ENCODE peak calls at places on chromosomes 5 and 9, in nine cellular contexts. R, U, J, Z, O, D, X, W and S are unnamed samples.

GRCh38 chr5:125829349-125829748 is 593.9 kb upstream of the GRAMD2B start:
- DNase-seq in O (no peak), X (no peak), U (no peak), J (no peak), R (no peak), Z (no peak), D (no peak), W (no peak), S (no peak)

GRCh38 chr5:1343931-1344901 is 683 bp downstream of the CLPTM1L start:
- DNase-seq in W (no peak), D (peak; percentile 26), X (no peak), J (peak; percentile 27), U (no peak), R (peak; percentile 43), Z (no peak), O (no peak), S (no peak)

GRCh38 chr5:2916076-2916682 is 164.7 kb upstream of the IRX2 start:
- DNase-seq in W (no peak), R (no peak), Z (no peak), D (no peak), O (no peak), X (no peak), J (no peak), U (no peak), S (no peak)

GRCh38 chr9:123511326-123511974 is 155.5 kb downstream of the CRB2 start:
- DNase-seq in J (no peak), U (no peak), R (no peak), Z (no peak), X (no peak), W (no peak), O (no peak), D (no peak), S (no peak)

GRCh38 chr5:172504736-172505402 is 50.5 kb upstream of the SH3PXD2B start:
- DNase-seq in X (no peak), Z (peak; percentile 4), D (no peak), O (no peak), J (no peak), R (no peak), U (peak; percentile 44), W (no peak), S (no peak)

GRCh38 chr9:111559000-111559610 is 34.1 kb downstream of the ZNF483 start:
- DNase-seq in D (peak; percentile 62), Z (no peak), O (no peak), W (no peak), J (peak; percentile 46), U (no peak), R (peak; percentile 61), X (peak; percentile 43), S (no peak)

GRCh38 chr5:38603691-38604090 is 47.2 kb upstream of the LIFR start:
- DNase-seq in R (peak; percentile 82), J (peak; percentile 66), W (no peak), D (peak; percentile 93), Z (no peak), X (peak; percentile 50), U (no peak), O (no peak), S (no peak)

GRCh38 chr5:105836906-105837305 is 1833.8 kb downstream of the EFNA5 start:
- DNase-seq in U (no peak), O (no peak), X (no peak), Z (no peak), D (no peak), R (no peak), W (no peak), J (peak; percentile 22), S (no peak)

GRCh38 chr5:141483842-141484241 is 988 bp upstream of the PCDHGC4 start:
- DNase-seq in R (no peak), J (no peak), U (no peak), X (no peak), W (no peak), Z (peak; percentile 43), D (no peak), O (no peak), S (no peak)

GRCh38 chr5:3535414-3536211 is 60.0 kb upstream of the IRX1 start:
- DNase-seq in W (no peak), O (no peak), Z (no peak), J (no peak), D (no peak), R (no peak), U (no peak), X (no peak), S (no peak)

GRCh38 chr5:76341935-76342334 is 61.1 kb upstream of the IQGAP2 start:
- DNase-seq in R (no peak), U (no peak), D (no peak), O (no peak), J (peak; percentile 10), Z (no peak), W (no peak), X (no peak), S (no peak)

GRCh38 chr9:21070171-21070571 is 7.6 kb downstream of the IFNB1 start:
- DNase-seq in R (peak; percentile 91), X (peak; percentile 94), D (peak; percentile 94), J (peak; percentile 97), O (peak; percentile 91), U (peak; percentile 48), W (peak; percentile 48), Z (peak; percentile 41), S (no peak)

GRCh38 chr9:115209601-115210306 is 91.8 kb upstream of the TNC start:
- DNase-seq in U (no peak), Z (no peak), D (peak; percentile 87), X (peak; percentile 36), R (peak; percentile 78), J (peak; percentile 32), O (no peak), W (no peak), S (no peak)

GRCh38 chr5:55234171-55234700 is 828 bp upstream of the CCNO start:
- DNase-seq in U (peak; percentile 50), R (peak; percentile 45), W (no peak), D (peak; percentile 70), Z (peak; percentile 41), O (no peak), J (peak; percentile 48), X (peak; percentile 38), S (peak; percentile 17)